ENCODE peak calls at places on chromosomes 3 and 15, in seven cellular contexts. L is cardiac fibroblast, Z is ovary, E is HepG2, H is IMR-90, W is A549, U is lung. J is an unnamed sample.
A peak's percentile ranks its signal among the peaks of the same experiment; 100 is the strongest.

GRCh38 chr15:79615754-79616153 is 183.6 kb downstream of the MINAR1 start:
- DNase-seq in L (no peak), Z (no peak), E (no peak), H (no peak), W (no peak), U (no peak), J (no peak)

GRCh38 chr15:64938192-64938591 is 26.5 kb downstream of the ANKDD1A start:
- DNase-seq in L (peak; percentile 23), Z (no peak), E (peak; percentile 77), H (peak; percentile 48), W (no peak), U (no peak), J (peak; percentile 12)

GRCh38 chr3:21672303-21672702 is 78.7 kb downstream of the ZNF385D start:
- DNase-seq in L (peak; percentile 74), Z (no peak), E (no peak), H (peak; percentile 90), W (no peak), U (no peak), J (peak; percentile 100)

GRCh38 chr3:13419356-13420050 is 619 bp downstream of the NUP210 start:
- DNase-seq in L (no peak), Z (no peak), E (no peak), H (no peak), W (peak; percentile 51), U (peak; percentile 43), J (no peak)

GRCh38 chr3:191210032-191210431 is 11.0 kb downstream of the OSTN start:
- DNase-seq in L (no peak), Z (no peak), E (no peak), H (no peak), W (no peak), U (no peak), J (no peak)

GRCh38 chr3:156694536-156694935 is 20.1 kb downstream of the TIPARP start:
- DNase-seq in L (no peak), Z (no peak), E (no peak), H (peak; percentile 76), W (no peak), U (no peak), J (peak; percentile 31)

GRCh38 chr3:137524751-137525150 is 239.4 kb upstream of the SOX14 start:
- DNase-seq in L (no peak), Z (no peak), E (no peak), H (no peak), W (no peak), U (no peak), J (no peak)

GRCh38 chr15:72616491-72617210 is 37.8 kb upstream of the GOLGA6B start:
- DNase-seq in L (no peak), Z (no peak), E (no peak), H (no peak), W (no peak), U (no peak), J (no peak)

GRCh38 chr15:45451265-45451664 is 71.3 kb downstream of the SLC30A4 start:
- DNase-seq in L (no peak), Z (no peak), E (no peak), H (no peak), W (no peak), U (no peak), J (no peak)

GRCh38 chr15:46260937-46261336 is 626.1 kb downstream of the SQOR start:
- DNase-seq in L (no peak), Z (no peak), E (no peak), H (no peak), W (no peak), U (no peak), J (no peak)

GRCh38 chr3:94301346-94301745 is 238.5 kb downstream of the NSUN3 start:
- DNase-seq in L (no peak), Z (no peak), E (no peak), H (no peak), W (no peak), U (no peak), J (no peak)

DNA sequence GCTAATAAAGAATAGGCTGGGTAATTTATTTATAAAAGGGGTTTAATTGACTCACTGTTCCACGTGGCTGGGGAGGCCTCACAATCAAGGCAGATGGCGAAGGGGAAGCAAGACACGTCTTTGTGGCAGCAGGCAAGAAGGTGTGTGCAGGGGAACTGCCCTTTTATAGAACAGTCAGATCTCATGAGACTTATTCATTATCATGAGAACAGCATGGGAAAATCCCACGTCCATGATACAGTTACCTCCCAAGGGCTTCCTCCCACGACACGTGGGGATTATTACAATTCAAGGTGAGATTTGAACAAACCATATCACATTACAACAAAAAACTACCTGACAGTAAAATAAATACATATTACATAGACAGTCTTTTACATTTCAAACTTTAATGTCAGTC is 414.9 kb downstream of the NAALADL2 start:
- DNase-seq in L (no peak), Z (no peak), E (no peak), H (no peak), W (no peak), U (no peak), J (no peak)
- H3K4me3 ChIP-seq in L (no peak overlapping the region), Z (no peak overlapping the region), E (no peak overlapping the region), H (no peak overlapping the region), W (no peak overlapping the region), U (no peak overlapping the region), J (no peak overlapping the region)

GRCh38 chr3:195714380-195715011 is 6.3 kb upstream of the MUC20 start:
- DNase-seq in L (no peak), Z (no peak), E (no peak), H (no peak), W (no peak), U (no peak), J (peak; percentile 47)

GRCh38 chr3:195715583-195716266 is 5.1 kb upstream of the MUC20 start:
- DNase-seq in L (no peak), Z (no peak), E (peak; percentile 48), H (peak; percentile 57), W (no peak), U (no peak), J (peak; percentile 76)

GRCh38 chr3:195717416-195717815 is 3.4 kb upstream of the MUC20 start:
- DNase-seq in L (no peak), Z (no peak), E (no peak), H (no peak), W (no peak), U (no peak), J (no peak)

GRCh38 chr3:195717852-195718476 is 2.8 kb upstream of the MUC20 start:
- DNase-seq in L (no peak), Z (no peak), E (no peak), H (no peak), W (no peak), U (no peak), J (no peak)

GRCh38 chr3:195715134-195715533 is 5.6 kb upstream of the MUC20 start:
- DNase-seq in L (no peak), Z (no peak), E (no peak), H (no peak), W (no peak), U (no peak), J (no peak)
- TF ChIP-seq CTCF in L (no peak), Z (no peak), E (no peak), H (no peak), W (no peak), U (no peak), J (no peak)

DNA sequence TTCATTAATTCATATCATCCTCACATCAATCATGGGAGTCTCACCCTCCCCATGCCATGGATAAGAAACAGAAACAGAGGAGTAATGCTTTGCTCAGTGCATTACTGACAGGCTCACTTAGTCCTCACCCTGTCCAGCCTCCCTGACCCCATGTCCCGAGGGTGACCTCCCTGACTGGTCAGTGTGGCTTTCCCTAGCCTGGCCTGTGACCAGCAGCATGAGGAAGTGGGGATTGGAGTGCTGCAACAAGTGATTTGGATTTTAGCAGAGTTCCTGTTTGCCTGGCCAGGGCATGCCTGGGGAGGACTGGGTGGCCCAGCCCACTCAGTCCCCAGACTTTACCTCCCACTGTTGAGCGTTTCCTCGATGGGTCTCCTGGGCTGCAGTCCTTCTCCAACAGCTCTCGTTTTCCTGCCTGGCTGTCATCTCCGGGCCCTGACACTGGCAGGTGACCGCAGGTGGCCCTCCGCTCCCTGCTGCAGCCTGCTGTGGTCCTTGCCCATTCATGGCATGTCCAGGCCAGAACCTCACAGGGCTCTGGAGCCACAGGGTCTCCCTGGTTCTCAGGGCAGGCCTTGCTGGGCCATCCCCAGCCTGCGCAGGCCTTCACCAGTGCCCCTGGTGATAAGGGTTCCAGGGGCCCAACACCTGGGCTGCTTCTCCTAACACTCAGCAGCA is 1.2 kb upstream of the TMIE start:
- DNase-seq in L (no peak), Z (peak; percentile 46), E (no peak), H (no peak), W (no peak), U (peak; percentile 68), J (no peak)
- H3K4me3 ChIP-seq in L (no peak overlapping the region), Z (no peak overlapping the region), E (no peak overlapping the region), H (no peak overlapping the region), W (no peak overlapping the region), U (no peak overlapping the region), J (no peak overlapping the region)

GRCh38 chr3:63333815-63334214 is 55.7 kb downstream of the SYNPR start:
- DNase-seq in L (peak; percentile 19), Z (no peak), E (no peak), H (peak; percentile 9), W (no peak), U (no peak), J (peak; percentile 42)
- TF ChIP-seq CTCF in L (no peak), Z (no peak), E (no peak), H (peak; percentile 16), W (no peak), U (no peak), J (peak; percentile 24)

GRCh38 chr3:38648024-38648658 is 1.3 kb downstream of the SCN5A start:
- DNase-seq in L (no peak), Z (no peak), E (no peak), H (no peak), W (no peak), U (no peak), J (no peak)
- H3K4me3 ChIP-seq in L (peak overlapping the region; percentile 61), Z (no peak overlapping the region), E (no peak overlapping the region), H (no peak overlapping the region), W (no peak overlapping the region), U (no peak overlapping the region), J (no peak overlapping the region)

DNA sequence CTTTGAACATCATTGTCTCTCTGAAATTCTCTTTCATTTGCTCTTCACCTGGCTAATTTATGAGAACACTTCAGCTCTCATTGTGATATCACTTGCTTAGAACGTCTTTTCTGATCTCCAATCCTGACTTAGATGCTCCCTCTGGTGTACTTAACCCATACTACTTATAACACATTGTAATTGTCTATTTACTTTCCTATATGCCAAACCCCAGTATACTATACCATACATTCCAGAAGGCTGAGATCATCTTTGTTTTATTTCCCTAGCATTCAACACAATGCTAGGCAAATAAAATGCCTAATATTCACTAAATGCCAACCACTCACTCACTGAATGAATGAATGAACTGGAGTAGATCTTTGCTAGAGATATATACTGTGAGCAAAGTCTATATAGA is 27.0 kb upstream of the PEX5L start:
- DNase-seq in L (no peak), Z (no peak), E (no peak), H (no peak), W (no peak), U (no peak), J (no peak)
- TF ChIP-seq CTCF in L (no peak), Z (no peak), E (no peak), H (no peak), W (no peak), U (no peak), J (no peak)

J was measured in fibroblast of mammary gland.